ENCODE peak calls at places on chromosomes 1 and 21, in seven cellular contexts. One of them, this sample, is unnamed. For H3K4me1, the result is how much of the 10 kb centered on the place peaks cover.

GRCh38 chr1:112637257-112638108 is 17.9 kb downstream of the CAPZA1 start:
- DNase-seq in suprapubic skin: no peak
- DNase-seq in uterus: no peak
- DNase-seq in breast epithelium: no peak
- DNase-seq in neural progenitor cell: no peak
- DNase-seq in foreskin keratinocyte: peak
- DNase-seq in MM.1S: no peak
- DNase-seq in this sample: peak

GRCh38 chr1:202599669-202600431 is 110.4 kb downstream of the SYT2 start:
- DNase-seq in suprapubic skin: no peak
- DNase-seq in neural progenitor cell: peak
- DNase-seq in MM.1S: peak
- DNase-seq in foreskin keratinocyte: peak
- DNase-seq in breast epithelium: no peak
- DNase-seq in uterus: peak
- DNase-seq in this sample: peak

GRCh38 chr1:117010310-117010969 is 8.9 kb downstream of the CD101 start:
- DNase-seq in foreskin keratinocyte: no peak
- DNase-seq in breast epithelium: no peak
- DNase-seq in MM.1S: no peak
- DNase-seq in neural progenitor cell: peak
- DNase-seq in suprapubic skin: no peak
- DNase-seq in uterus: no peak
- DNase-seq in this sample: no peak

GRCh38 chr1:174247472-174247871 is 88.2 kb downstream of the RABGAP1L start:
- DNase-seq in MM.1S: no peak
- DNase-seq in breast epithelium: no peak
- DNase-seq in suprapubic skin: no peak
- DNase-seq in foreskin keratinocyte: no peak
- DNase-seq in uterus: no peak
- DNase-seq in neural progenitor cell: no peak
- DNase-seq in this sample: no peak

GRCh38 chr1:79105499-79105898 is 99.0 kb upstream of the ADGRL4 start:
- DNase-seq in foreskin keratinocyte: peak
- DNase-seq in neural progenitor cell: no peak
- DNase-seq in uterus: no peak
- DNase-seq in suprapubic skin: no peak
- DNase-seq in MM.1S: no peak
- DNase-seq in breast epithelium: no peak
- DNase-seq in this sample: peak

GRCh38 chr1:6802893-6803292 is 17.6 kb downstream of the CAMTA1 start:
- DNase-seq in neural progenitor cell: no peak
- DNase-seq in MM.1S: no peak
- DNase-seq in breast epithelium: no peak
- DNase-seq in suprapubic skin: no peak
- DNase-seq in foreskin keratinocyte: no peak
- DNase-seq in uterus: no peak
- DNase-seq in this sample: no peak

GRCh38 chr1:76137746-76138145 is 63.2 kb downstream of the ST6GALNAC3 start:
- DNase-seq in suprapubic skin: no peak
- DNase-seq in uterus: no peak
- DNase-seq in breast epithelium: no peak
- DNase-seq in foreskin keratinocyte: no peak
- DNase-seq in neural progenitor cell: no peak
- DNase-seq in MM.1S: no peak
- DNase-seq in this sample: no peak

GRCh38 chr1:40919475-40920011 is 57.4 kb upstream of the CITED4 start:
- DNase-seq in MM.1S: no peak
- DNase-seq in foreskin keratinocyte: no peak
- DNase-seq in neural progenitor cell: no peak
- DNase-seq in uterus: no peak
- DNase-seq in suprapubic skin: no peak
- DNase-seq in breast epithelium: peak
- DNase-seq in this sample: peak

GRCh38 chr1:62438163-62438562 is 1.3 kb downstream of the USP1 start:
- DNase-seq in MM.1S: peak
- DNase-seq in uterus: no peak
- DNase-seq in breast epithelium: no peak
- DNase-seq in neural progenitor cell: no peak
- DNase-seq in foreskin keratinocyte: peak
- DNase-seq in suprapubic skin: no peak
- DNase-seq in this sample: peak

GRCh38 chr1:16612332-16613172 is 812 bp downstream of the NBPF1 start:
- DNase-seq in breast epithelium: peak
- DNase-seq in neural progenitor cell: peak
- DNase-seq in uterus: peak
- DNase-seq in MM.1S: peak
- DNase-seq in suprapubic skin: peak
- DNase-seq in foreskin keratinocyte: peak
- DNase-seq in this sample: peak

GRCh38 chr1:61184035-61184713 is 101.8 kb downstream of the NFIA start:
- DNase-seq in MM.1S: no peak
- DNase-seq in foreskin keratinocyte: peak
- DNase-seq in breast epithelium: peak
- DNase-seq in neural progenitor cell: no peak
- DNase-seq in uterus: peak
- DNase-seq in suprapubic skin: peak
- DNase-seq in this sample: peak

GRCh38 chr21:31335957-31336738 is 7.9 kb downstream of the TIAM1 start:
- DNase-seq in uterus: no peak
- DNase-seq in breast epithelium: no peak
- DNase-seq in MM.1S: no peak
- DNase-seq in suprapubic skin: no peak
- DNase-seq in foreskin keratinocyte: peak
- DNase-seq in neural progenitor cell: no peak
- DNase-seq in this sample: peak

GRCh38 chr1:91611498-91611917 is 110.9 kb downstream of the CDC7 start:
- DNase-seq in neural progenitor cell: peak
- DNase-seq in suprapubic skin: no peak
- DNase-seq in uterus: no peak
- DNase-seq in foreskin keratinocyte: peak
- DNase-seq in breast epithelium: no peak
- DNase-seq in MM.1S: no peak
- DNase-seq in this sample: no peak

GRCh38 chr1:904271-904950 is 19.3 kb upstream of the SAMD11 start:
- DNase-seq in neural progenitor cell: peak
- DNase-seq in foreskin keratinocyte: peak
- DNase-seq in uterus: peak
- DNase-seq in suprapubic skin: peak
- DNase-seq in MM.1S: peak
- DNase-seq in breast epithelium: peak
- DNase-seq in this sample: peak

GRCh38 chr1:33322109-33322508 is 1.2 kb upstream of the A3GALT2 start:
- DNase-seq in MM.1S: no peak
- DNase-seq in uterus: no peak
- DNase-seq in foreskin keratinocyte: no peak
- DNase-seq in breast epithelium: no peak
- DNase-seq in neural progenitor cell: no peak
- DNase-seq in suprapubic skin: no peak
- DNase-seq in this sample: no peak

GRCh38 chr21:17805966-17806365 is 13.2 kb downstream of the C21orf91 start:
- DNase-seq in neural progenitor cell: no peak
- DNase-seq in foreskin keratinocyte: no peak
- DNase-seq in suprapubic skin: no peak
- DNase-seq in uterus: no peak
- DNase-seq in MM.1S: no peak
- DNase-seq in breast epithelium: no peak
- DNase-seq in this sample: no peak

GRCh38 chr1:53076721-53077598 is 14.9 kb downstream of the PODN start:
- DNase-seq in breast epithelium: no peak
- DNase-seq in uterus: no peak
- DNase-seq in foreskin keratinocyte: no peak
- DNase-seq in neural progenitor cell: peak
- DNase-seq in MM.1S: no peak
- DNase-seq in suprapubic skin: peak
- DNase-seq in this sample: no peak

DNA sequence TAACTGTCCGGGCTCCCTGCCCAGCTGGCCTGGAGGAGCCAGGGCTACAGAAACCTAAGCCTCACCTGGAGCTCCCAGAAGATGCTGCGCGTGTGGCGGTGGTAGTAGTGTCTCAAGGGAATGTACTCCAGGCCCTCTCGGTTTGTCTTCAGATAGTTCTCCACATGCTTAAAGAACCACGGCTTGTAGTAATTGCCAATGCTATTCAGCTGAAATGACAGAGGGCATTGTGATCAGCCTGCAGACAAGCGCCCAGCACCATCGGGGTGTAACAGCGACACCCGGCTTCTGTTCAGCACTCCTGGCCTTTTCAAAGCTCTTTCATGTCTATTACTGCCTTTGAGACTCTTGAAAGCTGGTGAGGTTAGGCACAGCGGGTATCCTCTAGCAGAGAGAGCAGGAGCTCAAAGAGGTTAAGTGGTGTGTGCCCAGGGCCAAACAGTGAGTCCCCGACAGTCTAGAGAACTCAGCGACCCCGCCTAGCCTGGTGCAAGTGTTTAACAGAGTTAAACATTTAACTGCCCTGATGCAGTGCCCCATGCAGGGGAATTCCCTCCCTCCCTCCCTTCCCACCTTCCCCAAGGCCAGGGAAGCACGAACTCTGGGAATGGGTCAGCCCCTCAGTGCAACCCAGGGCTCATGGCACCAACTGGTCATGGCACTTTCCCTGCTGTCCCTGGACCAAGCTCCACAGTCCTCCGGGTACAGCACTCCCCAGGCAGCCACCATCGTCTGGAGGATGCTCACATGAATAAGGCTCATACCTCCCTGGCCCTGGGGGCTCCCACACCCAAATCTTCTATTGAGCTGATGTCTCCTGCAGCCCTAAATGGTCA is 21.5 kb downstream of the DHCR24 start:
- DNase-seq in neural progenitor cell: no peak
- DNase-seq in MM.1S: no peak
- DNase-seq in breast epithelium: no peak
- DNase-seq in uterus: no peak
- DNase-seq in foreskin keratinocyte: no peak
- DNase-seq in suprapubic skin: no peak
- DNase-seq in this sample: no peak
- H3K4me1 ChIP-seq in neural progenitor cell: under half
- H3K4me1 ChIP-seq in MM.1S: under half
- H3K4me1 ChIP-seq in breast epithelium: under half
- H3K4me1 ChIP-seq in uterus: under half
- H3K4me1 ChIP-seq in foreskin keratinocyte: under half
- H3K4me1 ChIP-seq in suprapubic skin: under half
- H3K4me1 ChIP-seq in this sample: under half

DNA sequence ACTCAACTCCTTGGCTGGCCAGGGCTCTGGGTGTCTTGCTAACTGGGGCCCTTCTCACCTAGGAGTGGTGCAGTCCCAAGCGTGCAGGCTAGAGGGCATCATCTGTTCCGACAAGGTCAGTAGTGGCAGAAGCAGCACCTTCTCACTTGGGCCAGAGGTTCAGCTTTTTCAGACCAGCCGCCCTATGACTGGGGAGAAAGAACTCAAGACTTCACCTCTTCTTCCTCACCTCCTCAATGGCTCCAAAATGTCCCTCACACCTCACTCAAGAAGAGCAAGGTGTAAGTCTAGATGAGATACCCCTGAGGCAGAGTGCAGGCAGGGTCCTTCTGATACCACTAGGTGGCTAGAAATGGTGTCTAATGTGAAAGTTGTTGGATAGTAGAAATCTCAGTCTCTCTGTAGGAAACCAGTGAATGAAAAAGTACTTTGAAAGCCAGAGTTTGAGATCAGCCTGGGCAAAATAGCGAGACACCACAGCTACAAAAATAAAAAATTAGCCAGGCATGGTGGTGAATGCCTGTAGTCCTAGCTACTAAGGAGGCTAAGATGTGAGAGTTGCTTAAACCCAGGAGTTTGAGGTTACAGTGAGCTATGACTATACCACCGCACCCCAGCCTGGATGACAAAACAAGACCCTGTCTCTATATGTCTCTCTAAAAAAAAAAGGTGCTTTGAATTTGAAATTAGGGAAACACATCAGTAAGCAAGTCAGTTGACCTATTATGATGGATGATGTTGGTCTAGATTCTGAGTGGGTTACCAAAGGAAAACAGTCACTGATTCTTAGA is 8.6 kb upstream of the IL20 start:
- DNase-seq in suprapubic skin: no peak
- DNase-seq in foreskin keratinocyte: no peak
- DNase-seq in neural progenitor cell: no peak
- DNase-seq in MM.1S: peak
- DNase-seq in breast epithelium: no peak
- DNase-seq in uterus: no peak
- DNase-seq in this sample: no peak
- TF ChIP-seq CTCF in suprapubic skin: no peak
- TF ChIP-seq CTCF in foreskin keratinocyte: peak
- TF ChIP-seq CTCF in neural progenitor cell: peak
- TF ChIP-seq CTCF in MM.1S: peak
- TF ChIP-seq CTCF in breast epithelium: no peak
- TF ChIP-seq CTCF in uterus: no peak
- TF ChIP-seq CTCF in this sample: peak

DNA sequence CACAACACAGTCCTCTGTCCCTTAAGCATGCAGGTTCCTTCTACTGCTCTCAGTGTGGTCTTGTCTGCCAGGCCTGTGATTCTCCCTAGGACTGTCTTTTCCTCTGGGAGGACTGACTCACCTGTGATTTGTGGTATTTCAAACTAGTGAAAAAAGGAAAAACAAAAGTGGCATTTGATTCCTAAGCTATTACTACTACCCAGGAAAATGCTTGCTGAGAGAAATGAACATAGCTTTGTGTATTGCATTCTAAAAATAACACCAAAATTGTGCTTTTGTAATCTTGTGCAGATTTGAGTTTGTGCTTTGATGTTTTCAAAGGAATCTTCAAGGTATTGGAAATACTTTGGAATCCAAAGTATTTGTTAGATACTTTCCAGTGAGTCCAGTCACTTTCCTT is 57.0 kb downstream of the GPR161 start:
- DNase-seq in foreskin keratinocyte: peak
- DNase-seq in MM.1S: no peak
- DNase-seq in uterus: no peak
- DNase-seq in breast epithelium: no peak
- DNase-seq in neural progenitor cell: no peak
- DNase-seq in suprapubic skin: no peak
- DNase-seq in this sample: peak
- H3K4me1 ChIP-seq in foreskin keratinocyte: under half
- H3K4me1 ChIP-seq in MM.1S: under half
- H3K4me1 ChIP-seq in uterus: under half
- H3K4me1 ChIP-seq in breast epithelium: under half
- H3K4me1 ChIP-seq in neural progenitor cell: under half
- H3K4me1 ChIP-seq in suprapubic skin: under half
- H3K4me1 ChIP-seq in this sample: under half

DNA sequence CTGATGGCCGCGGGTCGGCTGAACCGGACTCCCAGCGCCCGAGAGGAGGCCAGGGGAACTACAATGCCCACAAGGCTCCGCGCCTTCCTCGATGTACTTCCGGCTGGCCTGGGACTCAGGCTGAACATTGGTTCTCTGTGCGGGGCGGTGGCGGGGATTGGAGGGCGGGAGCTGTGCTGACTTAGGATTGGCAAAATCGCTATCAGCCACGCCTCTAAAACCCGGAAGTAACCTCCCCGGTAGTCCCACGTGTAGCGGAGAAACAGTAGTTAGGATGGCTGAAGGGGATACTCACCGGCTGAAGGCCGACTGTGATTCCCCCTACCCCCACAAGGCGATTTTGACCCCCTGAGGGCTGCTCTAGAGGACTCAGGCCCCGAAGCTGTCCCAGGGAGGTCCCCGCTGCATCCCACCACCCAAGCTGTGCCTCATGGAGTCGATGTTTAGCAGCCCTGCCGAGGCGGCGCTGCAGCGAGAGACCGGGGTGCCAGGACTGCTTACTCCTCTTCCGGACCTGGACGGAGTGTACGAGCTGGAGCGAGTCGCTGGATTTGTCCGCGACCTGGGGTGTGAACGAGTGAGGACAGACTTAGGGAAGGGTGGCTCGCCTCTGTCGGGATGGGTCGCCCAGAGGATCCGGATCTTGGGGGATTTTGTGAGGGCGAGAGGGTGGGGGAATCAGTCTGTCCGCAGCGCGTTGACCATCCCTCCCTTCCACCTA is at the start of gene DPH2:
- DNase-seq in MM.1S: peak
- DNase-seq in foreskin keratinocyte: peak
- DNase-seq in suprapubic skin: peak
- DNase-seq in uterus: peak
- DNase-seq in breast epithelium: peak
- DNase-seq in neural progenitor cell: peak
- DNase-seq in this sample: peak
- TF ChIP-seq CTCF in MM.1S: no peak
- TF ChIP-seq CTCF in foreskin keratinocyte: peak
- TF ChIP-seq CTCF in suprapubic skin: no peak
- TF ChIP-seq CTCF in uterus: peak
- TF ChIP-seq CTCF in breast epithelium: no peak
- TF ChIP-seq CTCF in neural progenitor cell: peak
- TF ChIP-seq CTCF in this sample: no peak